ENCODE peak calls at places on chromosomes 3 and 15, in four cellular contexts. X is heart right ventricle, Q is upper lobe of right lung, Y is ovary. M is an unnamed sample.

GRCh38 chr3:157693762-157694161 is 190.5 kb upstream of the VEPH1 start:
- DNase-seq in X (no peak), Q (no peak), Y (no peak), M (no peak)

GRCh38 chr15:87971076-87971475 is 285.5 kb downstream of the NTRK3 start:
- DNase-seq in X (no peak), Q (no peak), Y (no peak), M (no peak)

GRCh38 chr3:148178508-148178907 is 519.2 kb upstream of the AGTR1 start:
- DNase-seq in X (no peak), Q (no peak), Y (no peak), M (peak)

GRCh38 chr3:57942872-57943283 is 65.3 kb upstream of the FLNB start:
- DNase-seq in X (peak), Q (no peak), Y (no peak), M (no peak)

GRCh38 chr3:71064976-71065763 is 518.4 kb downstream of the FOXP1 start:
- DNase-seq in X (peak), Q (peak), Y (peak), M (peak)

GRCh38 chr15:57878573-57878972 is 172.1 kb downstream of the POLR2M start:
- DNase-seq in X (no peak), Q (no peak), Y (no peak), M (no peak)

GRCh38 chr3:130896101-130896500 is 2.2 kb downstream of the ATP2C1 start:
- DNase-seq in X (no peak), Q (no peak), Y (no peak), M (peak)

GRCh38 chr3:42398080-42398479 is 12.3 kb downstream of the LYZL4 start:
- DNase-seq in X (no peak), Q (no peak), Y (no peak), M (no peak)

GRCh38 chr3:64291345-64291744 is 66.1 kb upstream of the PRICKLE2 start:
- DNase-seq in X (no peak), Q (no peak), Y (no peak), M (peak)

GRCh38 chr15:36883705-36884355 is 216.5 kb downstream of the MEIS2 start:
- DNase-seq in X (peak), Q (peak), Y (peak), M (peak)

GRCh38 chr3:157079677-157080369 is 80.1 kb downstream of the CCNL1 start:
- DNase-seq in X (no peak), Q (no peak), Y (no peak), M (no peak)

GRCh38 chr3:64152100-64152499 is 73.2 kb downstream of the PRICKLE2 start:
- DNase-seq in X (no peak), Q (no peak), Y (no peak), M (peak)

GRCh38 chr15:59138243-59138642 is 33.3 kb downstream of the CCNB2 start:
- DNase-seq in X (peak), Q (peak), Y (no peak), M (peak)

GRCh38 chr3:70049761-70050160 is 50.2 kb downstream of the SAMMSON start:
- DNase-seq in X (no peak), Q (no peak), Y (no peak), M (peak)
- TF ChIP-seq CTCF in X (no peak), Q (no peak), Y (no peak), M (no peak)

DNA sequence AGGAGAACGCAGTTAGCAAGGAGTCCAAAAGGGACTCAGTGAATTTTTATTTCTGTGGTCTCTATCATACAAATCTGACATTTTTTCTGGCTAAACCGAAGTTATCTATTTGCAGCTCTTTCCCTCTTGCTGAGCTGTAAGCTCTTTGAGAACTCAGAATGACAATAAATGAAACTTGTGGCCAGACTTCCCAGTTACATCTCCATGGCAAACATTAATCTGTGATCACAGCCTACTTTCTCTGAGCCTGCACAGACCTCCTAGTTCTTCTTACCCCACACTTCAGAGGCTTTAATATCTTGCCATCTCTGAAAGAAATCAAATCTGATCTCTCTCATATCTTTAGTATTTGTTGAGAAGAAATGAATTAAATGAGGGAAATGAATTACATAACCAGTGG is 58.0 kb downstream of the PLD1 start:
- DNase-seq in X (no peak), Q (no peak), Y (no peak), M (no peak)
- H3K27ac ChIP-seq in X (peak), Q (no peak), Y (no peak), M (no peak)

GRCh38 chr3:46674031-46674592 is 19.4 kb downstream of the ALS2CL start:
- DNase-seq in X (no peak), Q (peak), Y (peak), M (no peak)
- TF ChIP-seq CTCF in X (no peak), Q (no peak), Y (no peak), M (peak)

GRCh38 chr3:53230041-53230621 is 25.7 kb downstream of the TKT start:
- DNase-seq in X (no peak), Q (peak), Y (no peak), M (no peak)
- H3K27ac ChIP-seq in X (no peak), Q (no peak), Y (no peak), M (no peak)

GRCh38 chr3:196524527-196524926 is 9.4 kb upstream of the SMCO1 start:
- DNase-seq in X (no peak), Q (no peak), Y (no peak), M (no peak)
- TF ChIP-seq CTCF in X (no peak), Q (no peak), Y (no peak), M (peak)

GRCh38 chr3:18501679-18502343 is 76.7 kb upstream of the SATB1 start:
- DNase-seq in X (no peak), Q (no peak), Y (no peak), M (no peak)
- H3K27ac ChIP-seq in X (no peak), Q (no peak), Y (no peak), M (no peak)

DNA sequence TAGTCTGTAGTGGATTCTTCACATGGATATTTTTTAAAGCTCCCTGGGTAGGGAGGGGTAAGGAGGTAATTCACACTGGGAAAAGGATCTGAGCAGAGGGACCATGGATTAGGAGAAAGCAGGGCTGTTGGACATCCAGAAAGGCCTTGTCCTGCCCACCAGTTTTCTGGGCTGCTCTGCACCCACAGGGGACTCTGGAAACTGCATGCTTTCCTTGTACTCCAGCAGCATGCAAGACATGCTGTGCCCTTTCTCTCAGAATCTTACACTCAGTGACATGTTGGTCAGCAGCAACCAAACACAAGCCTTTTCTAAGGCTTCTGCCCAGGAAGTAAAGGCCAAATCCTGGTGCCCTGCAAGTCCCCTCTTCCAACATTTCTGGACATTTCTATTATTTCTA is 2.5 kb upstream of the FBN1 start:
- DNase-seq in X (no peak), Q (no peak), Y (peak), M (no peak)
- TF ChIP-seq CTCF in X (peak), Q (no peak), Y (no peak), M (peak)

DNA sequence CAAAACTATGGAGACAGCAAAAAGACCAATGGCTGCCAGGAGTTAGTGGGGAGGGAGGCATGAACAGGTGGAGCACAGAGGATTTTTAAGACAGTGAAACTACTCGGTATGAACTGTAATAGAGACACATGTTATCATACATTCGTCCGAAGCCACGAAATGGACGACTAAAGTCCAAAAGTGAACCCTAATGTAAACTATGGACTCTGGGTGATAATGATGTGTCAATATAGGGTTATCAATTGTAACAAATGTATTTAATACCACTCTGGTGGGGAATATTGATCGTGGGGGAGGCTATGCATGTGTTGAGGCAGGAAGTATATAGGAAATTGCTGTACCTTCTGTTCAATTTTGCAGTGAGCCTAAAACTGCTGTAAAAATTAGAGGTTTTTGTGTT is 107.0 kb downstream of the CPN2 start:
- DNase-seq in X (no peak), Q (no peak), Y (no peak), M (no peak)
- H3K27ac ChIP-seq in X (no peak), Q (no peak), Y (no peak), M (no peak)

GRCh38 chr3:98612587-98612986 is 19.2 kb upstream of the CPOX start:
- DNase-seq in X (peak), Q (no peak), Y (no peak), M (no peak)

GRCh38 chr3:98612996-98613517 is 19.6 kb upstream of the CPOX start:
- DNase-seq in X (peak), Q (peak), Y (no peak), M (no peak)

GRCh38 chr3:98608029-98608428 is 14.6 kb upstream of the CPOX start:
- DNase-seq in X (no peak), Q (no peak), Y (no peak), M (no peak)

GRCh38 chr3:98617841-98618240 is 24.4 kb upstream of the CPOX start:
- DNase-seq in X (no peak), Q (no peak), Y (no peak), M (no peak)

GRCh38 chr3:98613616-98614015 is 20.2 kb upstream of the CPOX start:
- DNase-seq in X (no peak), Q (no peak), Y (no peak), M (peak)
- TF ChIP-seq CTCF in X (no peak), Q (no peak), Y (no peak), M (peak)